ENCODE peak calls at places on chromosome 7, in ten cellular contexts. E, V, H, G, O, C, I, K, F and J are unnamed samples.

GRCh38 chr7:30396379-30396778 is 82.2 kb downstream of the NOD1 start:
- DNase-seq in E (no peak), V (peak), H (no peak), G (no peak), O (no peak), C (no peak), I (peak), K (no peak), F (no peak), J (no peak)

GRCh38 chr7:109343662-109344061 is 774.0 kb downstream of the DNAJB9 start:
- DNase-seq in E (no peak), V (no peak), H (no peak), G (no peak), O (no peak), C (no peak), I (no peak), K (no peak), F (no peak), J (no peak)

GRCh38 chr7:51590746-51591145 is 274.1 kb upstream of the COBL start:
- DNase-seq in E (no peak), V (no peak), H (no peak), G (no peak), O (no peak), C (no peak), I (no peak), K (no peak), F (no peak), J (no peak)

GRCh38 chr7:81366546-81366945 is 403.3 kb downstream of the HGF start:
- DNase-seq in E (no peak), V (no peak), H (no peak), G (peak), O (no peak), C (no peak), I (no peak), K (no peak), F (no peak), J (no peak)

GRCh38 chr7:28774529-28775057 is 183.5 kb downstream of the TRIL start:
- DNase-seq in E (no peak), V (no peak), H (no peak), G (no peak), O (no peak), C (no peak), I (no peak), K (peak), F (no peak), J (no peak)

GRCh38 chr7:1365846-1366245 is 93.4 kb downstream of the MICALL2 start:
- DNase-seq in E (no peak), V (no peak), H (no peak), G (no peak), O (no peak), C (no peak), I (no peak), K (no peak), F (no peak), J (no peak)

GRCh38 chr7:50657912-50658311 is 92.7 kb upstream of the DDC start:
- DNase-seq in E (no peak), V (no peak), H (no peak), G (no peak), O (no peak), C (no peak), I (no peak), K (no peak), F (no peak), J (no peak)

GRCh38 chr7:95921543-95921942 is 149.2 kb downstream of the DYNC1I1 start:
- DNase-seq in E (no peak), V (no peak), H (peak), G (no peak), O (no peak), C (no peak), I (no peak), K (no peak), F (no peak), J (peak)

GRCh38 chr7:135211179-135211945 is at the start of gene WDR91:
- DNase-seq in E (peak), V (peak), H (peak), G (peak), O (peak), C (peak), I (peak), K (peak), F (peak), J (peak)

GRCh38 chr7:96737545-96738050 is 28.0 kb upstream of the SEM1 start:
- DNase-seq in E (no peak), V (no peak), H (no peak), G (no peak), O (no peak), C (no peak), I (no peak), K (no peak), F (no peak), J (peak)